ENCODE peak calls at places on chromosomes 7 and 10, in eight cellular contexts. A is Peyer's patch, O is psoas muscle, U is cardiac fibroblast, N is NB4, R is cardiac muscle cell, T is K562, Z is ovary. L is an unnamed sample.

GRCh38 chr7:153382591-153383225 is 623.2 kb downstream of the ACTR3B start:
- DNase-seq in T (no peak), U (no peak), O (no peak), Z (no peak), R (no peak), N (no peak), A (no peak), L (no peak)

GRCh38 chr7:84274029-84274638 is 79.5 kb upstream of the SEMA3A start:
- DNase-seq in N (no peak), U (no peak), T (no peak), A (no peak), R (peak; percentile 32), Z (no peak), O (no peak), L (no peak)

GRCh38 chr7:130381468-130382312 is 1.4 kb downstream of the CPA1 start:
- DNase-seq in A (no peak), U (peak; percentile 21), T (peak; percentile 70), Z (no peak), R (no peak), N (no peak), O (no peak), L (no peak)

GRCh38 chr7:50251765-50252164 is 52.8 kb upstream of the IKZF1 start:
- DNase-seq in N (no peak), U (no peak), T (no peak), R (no peak), A (no peak), Z (no peak), O (no peak), L (no peak)

GRCh38 chr7:29309041-29309860 is 114.7 kb downstream of the CHN2 start:
- DNase-seq in R (peak; percentile 13), A (no peak), Z (no peak), N (no peak), O (no peak), U (no peak), T (no peak), L (no peak)

GRCh38 chr10:121411006-121411405 is 187.2 kb downstream of the FGFR2 start:
- DNase-seq in O (no peak), N (no peak), U (no peak), Z (no peak), T (no peak), R (no peak), A (no peak), L (no peak)

GRCh38 chr10:44827431-44828006 is 83.6 kb upstream of the TMEM72 start:
- DNase-seq in O (no peak), R (no peak), A (no peak), T (no peak), U (peak; percentile 26), N (peak; percentile 14), Z (no peak), L (no peak)

GRCh38 chr10:85445702-85446101 is 920.9 kb downstream of the GRID1 start:
- DNase-seq in N (no peak), Z (no peak), R (no peak), T (no peak), U (no peak), O (no peak), A (no peak), L (no peak)

GRCh38 chr7:40213856-40214255 is 79.1 kb downstream of the SUGCT start:
- DNase-seq in O (no peak), Z (no peak), T (no peak), N (no peak), A (no peak), U (peak; percentile 58), R (peak; percentile 48), L (no peak)

GRCh38 chr7:44693641-44694313 is 54.9 kb upstream of the ZMIZ2 start:
- DNase-seq in N (no peak), T (no peak), O (peak; percentile 76), U (peak; percentile 72), A (no peak), R (no peak), Z (no peak), L (no peak)

GRCh38 chr7:148540041-148540738 is 50.4 kb upstream of the C7orf33 start:
- DNase-seq in Z (no peak), T (no peak), U (peak; percentile 80), R (peak; percentile 66), N (no peak), A (no peak), O (peak; percentile 57), L (peak; percentile 53)

GRCh38 chr10:109880886-109881467 is 42.3 kb downstream of the XPNPEP1 start:
- DNase-seq in A (no peak), Z (no peak), U (no peak), N (no peak), O (no peak), T (no peak), R (no peak), L (no peak)

GRCh38 chr10:123480344-123480743 is 185.8 kb upstream of the GPR26 start:
- DNase-seq in O (no peak), N (no peak), T (no peak), R (no peak), Z (no peak), A (no peak), U (no peak), L (no peak)

GRCh38 chr10:19640864-19641263 is 175.4 kb upstream of the PLXDC2 start:
- DNase-seq in A (no peak), R (no peak), T (no peak), N (no peak), Z (no peak), U (no peak), O (no peak), L (no peak)

GRCh38 chr7:112006071-112006470 is 200.1 kb downstream of the DOCK4 start:
- DNase-seq in T (no peak), O (no peak), U (no peak), A (no peak), Z (no peak), N (no peak), R (no peak), L (no peak)

GRCh38 chr7:20362574-20363253 is 32.0 kb downstream of the ITGB8 start:
- DNase-seq in U (no peak), R (no peak), O (no peak), A (no peak), T (no peak), Z (no peak), N (no peak), L (no peak)

GRCh38 chr10:73874267-73875138 is at the start of gene CAMK2G:
- DNase-seq in U (peak; percentile 86), Z (peak; percentile 81), N (peak; percentile 90), T (peak; percentile 94), A (peak; percentile 81), R (peak; percentile 84), O (peak; percentile 89), L (no peak)

GRCh38 chr7:25619963-25620799 is 391.9 kb upstream of the NPVF start:
- DNase-seq in T (peak; percentile 30), O (peak; percentile 18), N (peak; percentile 96), Z (peak; percentile 24), U (peak; percentile 2), A (peak; percentile 68), R (peak; percentile 79), L (no peak)

GRCh38 chr10:5812283-5813090 is 747 bp downstream of the GDI2 start:
- DNase-seq in Z (peak; percentile 40), T (peak; percentile 53), U (peak; percentile 20), O (peak; percentile 60), N (peak; percentile 44), A (peak; percentile 41), R (peak; percentile 28), L (no peak)

GRCh38 chr7:122137291-122138077 is 6.6 kb downstream of the AASS start:
- DNase-seq in O (no peak), R (peak; percentile 44), Z (no peak), A (no peak), T (no peak), U (peak; percentile 55), N (no peak), L (no peak)

GRCh38 chr10:83166344-83166743 is 973.0 kb upstream of the GHITM start:
- DNase-seq in U (no peak), R (no peak), Z (no peak), T (no peak), N (peak; percentile 11), O (no peak), A (no peak), L (no peak)

GRCh38 chr10:10396601-10397000 is 621.1 kb upstream of the CELF2 start:
- DNase-seq in A (no peak), N (no peak), Z (no peak), O (no peak), T (no peak), U (peak; percentile 2), R (no peak), L (no peak)
- H3K4me3 ChIP-seq in A (no peak overlapping the region), N (no peak overlapping the region), Z (no peak overlapping the region), O (no peak overlapping the region), T (no peak overlapping the region), U (no peak overlapping the region), R (no peak overlapping the region), L (no peak overlapping the region)

DNA sequence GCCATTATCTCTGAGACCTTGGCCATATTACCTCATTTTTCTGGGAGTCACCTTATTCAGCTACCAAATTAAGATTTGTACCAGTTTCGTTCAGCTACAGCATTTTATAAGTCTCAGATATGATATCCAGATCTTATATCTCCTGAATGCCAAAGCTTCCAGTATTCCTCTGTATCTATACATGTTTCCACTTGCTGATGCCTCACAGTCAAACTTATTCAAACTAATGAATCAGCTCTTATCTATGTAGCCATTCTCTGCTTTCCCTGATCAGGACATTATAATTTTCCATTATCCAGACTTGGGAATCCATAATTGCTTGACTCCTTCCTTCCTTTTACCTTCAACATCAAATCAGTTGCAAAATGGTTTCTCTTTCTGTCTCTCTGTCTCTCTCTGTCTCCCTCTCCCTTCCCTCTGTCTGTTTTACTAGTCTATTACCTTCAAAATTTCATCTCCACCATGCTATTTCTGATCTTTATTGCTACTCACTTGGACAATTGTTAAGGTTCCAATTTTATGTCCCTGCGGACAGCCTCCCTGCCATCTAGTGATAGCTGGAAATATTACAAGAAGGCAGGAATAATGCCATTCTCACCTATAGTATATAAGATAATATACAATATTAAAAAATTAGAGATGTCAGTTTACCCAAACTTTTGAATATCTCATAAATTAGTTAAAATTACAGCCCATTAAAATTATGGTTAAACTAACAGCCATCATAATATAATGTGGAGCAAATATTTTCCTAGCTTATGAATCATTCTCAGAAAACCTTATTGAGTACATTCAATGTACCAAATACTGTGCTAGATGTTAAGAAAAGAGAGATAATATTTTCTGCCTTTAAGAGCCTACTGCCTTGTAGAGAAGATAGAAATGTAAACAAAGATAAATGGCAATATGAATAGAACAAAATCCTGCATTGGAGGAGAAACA is 89.8 kb downstream of the PCLO start:
- DNase-seq in Z (no peak), A (no peak), O (no peak), T (no peak), N (no peak), R (no peak), U (no peak), L (no peak)
- TF ChIP-seq CTCF in Z (no peak), A (peak; percentile 39), O (no peak), T (no peak), N (peak; percentile 5), R (no peak), U (no peak), L (peak; percentile 45)

GRCh38 chr7:38299275-38299931 is 26.0 kb upstream of the TARP start:
- DNase-seq in T (no peak), A (no peak), Z (no peak), N (peak; percentile 95), R (no peak), O (no peak), U (no peak), L (no peak)
- H3K4me3 ChIP-seq in T (no peak overlapping the region), A (no peak overlapping the region), Z (no peak overlapping the region), N (peak overlapping the region; percentile 68), R (no peak overlapping the region), O (no peak overlapping the region), U (no peak overlapping the region), L (no peak overlapping the region)

DNA sequence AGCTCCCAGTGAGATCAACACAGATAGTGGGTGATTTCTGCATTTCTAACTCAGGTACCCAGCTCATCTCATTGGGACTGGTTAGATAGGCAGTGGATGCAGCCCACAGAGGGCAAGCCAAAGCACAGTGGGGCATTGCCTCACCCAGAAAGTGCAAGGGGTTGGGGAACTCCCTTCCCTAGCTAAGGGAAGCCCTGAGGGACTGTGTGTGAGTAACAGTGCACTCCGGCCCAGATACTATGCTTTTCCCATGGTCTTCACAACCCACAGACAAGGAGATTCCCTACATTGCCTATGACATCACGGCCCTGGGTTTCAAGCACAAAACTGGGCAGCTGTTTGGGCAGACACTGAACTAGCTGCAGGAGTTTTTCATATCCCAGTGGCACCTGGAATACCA is 62.8 kb downstream of the PPP1R3A start:
- DNase-seq in O (no peak), A (no peak), T (no peak), N (no peak), R (no peak), Z (no peak), U (peak; percentile 19), L (no peak)
- TF ChIP-seq CTCF in O (no peak), A (no peak), T (no peak), N (no peak), R (no peak), Z (no peak), U (no peak), L (no peak)

L was measured in kidney epithelial cell.